ENCODE peak calls at places on chromosomes 3 and 15, in five cellular contexts. One of them, this sample, is unnamed. For H3K4me1, the result is how much of the 10 kb centered on the place peaks cover.

GRCh38 chr3:4821331-4821730 is 157.9 kb upstream of the BHLHE40 start:
- DNase-seq in heart right ventricle: no peak
- DNase-seq in PC-3: peak
- DNase-seq in body of pancreas: no peak
- DNase-seq in psoas muscle: no peak
- DNase-seq in this sample: no peak

GRCh38 chr3:27501759-27502158 is 17.6 kb upstream of the SLC4A7 start:
- DNase-seq in body of pancreas: no peak
- DNase-seq in PC-3: no peak
- DNase-seq in heart right ventricle: no peak
- DNase-seq in psoas muscle: no peak
- DNase-seq in this sample: no peak

GRCh38 chr3:61439116-61439459 is 122.3 kb upstream of the PTPRG start:
- DNase-seq in body of pancreas: no peak
- DNase-seq in heart right ventricle: no peak
- DNase-seq in PC-3: no peak
- DNase-seq in psoas muscle: no peak
- DNase-seq in this sample: no peak

GRCh38 chr3:195116393-195117185 is 154.4 kb downstream of the XXYLT1 start:
- DNase-seq in PC-3: no peak
- DNase-seq in psoas muscle: no peak
- DNase-seq in heart right ventricle: no peak
- DNase-seq in body of pancreas: no peak
- DNase-seq in this sample: no peak

GRCh38 chr15:33068007-33068441 is 126.5 kb downstream of the FMN1 start:
- DNase-seq in body of pancreas: peak
- DNase-seq in heart right ventricle: peak
- DNase-seq in psoas muscle: peak
- DNase-seq in PC-3: peak
- DNase-seq in this sample: peak

GRCh38 chr3:104646196-104646595 is 720.5 kb upstream of the ALCAM start:
- DNase-seq in PC-3: no peak
- DNase-seq in body of pancreas: no peak
- DNase-seq in heart right ventricle: no peak
- DNase-seq in psoas muscle: no peak
- DNase-seq in this sample: no peak

GRCh38 chr3:150408232-150409124 is at the start of gene TSC22D2:
- DNase-seq in PC-3: peak
- DNase-seq in heart right ventricle: peak
- DNase-seq in psoas muscle: peak
- DNase-seq in body of pancreas: peak
- DNase-seq in this sample: peak

GRCh38 chr15:92930776-92931175 is 30.7 kb downstream of the CHD2 start:
- DNase-seq in body of pancreas: no peak
- DNase-seq in heart right ventricle: no peak
- DNase-seq in psoas muscle: no peak
- DNase-seq in PC-3: peak
- DNase-seq in this sample: no peak

GRCh38 chr3:115469649-115470048 is 153.7 kb upstream of the GAP43 start:
- DNase-seq in psoas muscle: no peak
- DNase-seq in PC-3: no peak
- DNase-seq in body of pancreas: no peak
- DNase-seq in heart right ventricle: no peak
- DNase-seq in this sample: no peak

GRCh38 chr15:34799149-34799824 is 3.9 kb upstream of the ACTC1 start:
- DNase-seq in body of pancreas: peak
- DNase-seq in heart right ventricle: peak
- DNase-seq in psoas muscle: peak
- DNase-seq in PC-3: no peak
- DNase-seq in this sample: peak

GRCh38 chr15:35986072-35986666 is 440.2 kb upstream of the DPH6 start:
- DNase-seq in PC-3: no peak
- DNase-seq in heart right ventricle: peak
- DNase-seq in body of pancreas: peak
- DNase-seq in psoas muscle: peak
- DNase-seq in this sample: peak

GRCh38 chr3:159619341-159619885 is 369.2 kb upstream of the IL12A start:
- DNase-seq in PC-3: peak
- DNase-seq in body of pancreas: no peak
- DNase-seq in psoas muscle: no peak
- DNase-seq in heart right ventricle: no peak
- DNase-seq in this sample: no peak

GRCh38 chr15:52651868-52652267 is 27.3 kb downstream of the ATOSA start:
- DNase-seq in body of pancreas: peak
- DNase-seq in heart right ventricle: peak
- DNase-seq in psoas muscle: peak
- DNase-seq in PC-3: peak
- DNase-seq in this sample: peak

GRCh38 chr3:183975981-183976662 is 41.6 kb downstream of the ABCC5 start:
- DNase-seq in body of pancreas: no peak
- DNase-seq in psoas muscle: no peak
- DNase-seq in heart right ventricle: no peak
- DNase-seq in PC-3: peak
- DNase-seq in this sample: no peak

GRCh38 chr3:27574438-27574795 is 90.2 kb upstream of the SLC4A7 start:
- DNase-seq in PC-3: no peak
- DNase-seq in body of pancreas: no peak
- DNase-seq in psoas muscle: no peak
- DNase-seq in heart right ventricle: no peak
- DNase-seq in this sample: no peak

GRCh38 chr15:84731774-84732173 is 15.8 kb upstream of the SEC11A start:
- DNase-seq in PC-3: no peak
- DNase-seq in body of pancreas: no peak
- DNase-seq in heart right ventricle: no peak
- DNase-seq in psoas muscle: no peak
- DNase-seq in this sample: no peak

GRCh38 chr15:37516628-37517027 is 416.3 kb upstream of the MEIS2 start:
- DNase-seq in psoas muscle: no peak
- DNase-seq in body of pancreas: no peak
- DNase-seq in PC-3: no peak
- DNase-seq in heart right ventricle: no peak
- DNase-seq in this sample: no peak

GRCh38 chr3:68207327-68207726 is 552.9 kb upstream of the SUCLG2 start:
- DNase-seq in heart right ventricle: no peak
- DNase-seq in PC-3: no peak
- DNase-seq in body of pancreas: no peak
- DNase-seq in psoas muscle: no peak
- DNase-seq in this sample: no peak

GRCh38 chr3:23219117-23219516 is 16.0 kb downstream of the UBE2E2 start:
- DNase-seq in heart right ventricle: no peak
- DNase-seq in PC-3: peak
- DNase-seq in body of pancreas: no peak
- DNase-seq in psoas muscle: no peak
- DNase-seq in this sample: no peak

GRCh38 chr15:39300451-39301153 is 280.3 kb upstream of the THBS1 start:
- DNase-seq in heart right ventricle: no peak
- DNase-seq in body of pancreas: no peak
- DNase-seq in PC-3: peak
- DNase-seq in psoas muscle: no peak
- DNase-seq in this sample: no peak

GRCh38 chr15:64816452-64816851 is 9.0 kb downstream of the PIF1 start:
- DNase-seq in PC-3: no peak
- DNase-seq in psoas muscle: no peak
- DNase-seq in body of pancreas: peak
- DNase-seq in heart right ventricle: no peak
- DNase-seq in this sample: no peak

GRCh38 chr3:55203006-55203405 is 275.1 kb upstream of the LRTM1 start:
- DNase-seq in heart right ventricle: no peak
- DNase-seq in PC-3: peak
- DNase-seq in psoas muscle: no peak
- DNase-seq in body of pancreas: no peak
- DNase-seq in this sample: no peak

GRCh38 chr3:197372076-197372661 is 73.8 kb upstream of the DLG1 start:
- DNase-seq in heart right ventricle: no peak
- DNase-seq in body of pancreas: no peak
- DNase-seq in psoas muscle: no peak
- DNase-seq in PC-3: peak
- DNase-seq in this sample: no peak
- H3K4me1 ChIP-seq in heart right ventricle: under half
- H3K4me1 ChIP-seq in body of pancreas: under half
- H3K4me1 ChIP-seq in psoas muscle: under half
- H3K4me1 ChIP-seq in PC-3: half or more
- H3K4me1 ChIP-seq in this sample: under half

GRCh38 chr3:99900248-99900647 is 82.6 kb downstream of the CMSS1 start:
- DNase-seq in psoas muscle: no peak
- DNase-seq in PC-3: no peak
- DNase-seq in body of pancreas: no peak
- DNase-seq in heart right ventricle: no peak
- DNase-seq in this sample: no peak

GRCh38 chr3:99899603-99900002 is 81.9 kb downstream of the CMSS1 start:
- DNase-seq in PC-3: no peak
- DNase-seq in heart right ventricle: no peak
- DNase-seq in body of pancreas: no peak
- DNase-seq in psoas muscle: no peak
- DNase-seq in this sample: no peak

GRCh38 chr3:99902091-99902490 is 84.4 kb downstream of the CMSS1 start:
- DNase-seq in PC-3: peak
- DNase-seq in psoas muscle: no peak
- DNase-seq in heart right ventricle: no peak
- DNase-seq in body of pancreas: no peak
- DNase-seq in this sample: no peak

GRCh38 chr3:99903844-99904243 is 86.2 kb downstream of the CMSS1 start:
- DNase-seq in body of pancreas: no peak
- DNase-seq in PC-3: peak
- DNase-seq in heart right ventricle: no peak
- DNase-seq in psoas muscle: no peak
- DNase-seq in this sample: no peak

GRCh38 chr3:99901200-99901926 is 83.7 kb downstream of the CMSS1 start:
- DNase-seq in heart right ventricle: no peak
- DNase-seq in psoas muscle: no peak
- DNase-seq in body of pancreas: no peak
- DNase-seq in PC-3: peak
- DNase-seq in this sample: no peak
- H3K27ac ChIP-seq in heart right ventricle: peak
- H3K27ac ChIP-seq in psoas muscle: peak
- H3K27ac ChIP-seq in body of pancreas: no peak
- H3K27ac ChIP-seq in PC-3: peak
- H3K27ac ChIP-seq in this sample: no peak

GRCh38 chr3:12444582-12445468 is 39.5 kb upstream of the TSEN2 start:
- DNase-seq in PC-3: peak
- DNase-seq in body of pancreas: no peak
- DNase-seq in heart right ventricle: no peak
- DNase-seq in psoas muscle: no peak
- DNase-seq in this sample: peak
- H3K4me3 ChIP-seq in PC-3: peak
- H3K4me3 ChIP-seq in body of pancreas: no peak
- H3K4me3 ChIP-seq in heart right ventricle: no peak
- H3K4me3 ChIP-seq in psoas muscle: no peak
- H3K4me3 ChIP-seq in this sample: no peak

DNA sequence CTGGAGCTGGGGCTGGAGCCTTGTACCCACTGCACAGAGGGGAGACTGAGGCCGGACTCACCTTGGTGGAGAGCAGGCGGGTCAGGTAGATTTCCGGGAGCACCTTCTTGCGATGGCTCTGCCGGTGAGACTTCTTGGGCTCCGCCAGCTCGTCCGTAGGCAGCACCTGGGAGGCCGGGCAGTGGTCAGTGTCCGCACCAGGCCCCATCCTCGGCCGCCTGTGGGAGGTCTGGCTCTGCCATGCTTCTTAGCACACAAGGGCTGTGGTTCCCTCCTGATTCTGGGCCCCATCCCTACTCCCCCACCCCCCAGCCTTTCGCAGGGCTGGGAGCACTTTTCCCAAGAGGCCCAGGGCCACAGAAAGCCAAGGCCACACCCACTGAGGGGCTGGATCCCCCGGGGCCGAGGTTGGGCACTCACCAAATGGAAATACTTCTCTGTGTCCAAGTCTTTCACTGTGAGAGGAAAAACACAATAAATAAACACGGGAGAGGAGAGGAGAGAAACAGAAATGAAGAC is 17.4 kb downstream of the H1-8 start:
- DNase-seq in PC-3: no peak
- DNase-seq in psoas muscle: peak
- DNase-seq in body of pancreas: no peak
- DNase-seq in heart right ventricle: peak
- DNase-seq in this sample: peak
- H3K4me1 ChIP-seq in PC-3: under half
- H3K4me1 ChIP-seq in psoas muscle: under half
- H3K4me1 ChIP-seq in body of pancreas: under half
- H3K4me1 ChIP-seq in heart right ventricle: half or more
- H3K4me1 ChIP-seq in this sample: under half

DNA sequence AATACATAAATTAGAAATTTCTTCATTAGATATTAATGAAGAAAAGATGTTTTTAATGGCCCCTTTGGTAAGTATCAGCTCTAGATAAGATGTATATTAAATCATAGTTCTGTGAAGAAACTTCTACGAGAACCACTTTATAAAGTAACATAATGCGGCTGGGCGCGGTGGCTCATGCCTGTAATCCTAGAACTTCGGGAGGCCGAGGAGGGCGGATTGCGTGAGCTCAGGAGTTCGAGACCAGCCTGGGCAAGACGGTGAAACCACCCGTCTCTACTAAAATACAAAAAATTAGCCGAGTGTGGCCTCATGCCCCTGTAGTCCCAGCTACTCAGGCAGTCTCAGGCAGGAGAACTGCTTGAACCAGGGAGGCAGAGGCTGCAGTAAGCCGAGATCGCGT is 2.5 kb downstream of the KPNA1 start:
- DNase-seq in body of pancreas: no peak
- DNase-seq in heart right ventricle: no peak
- DNase-seq in PC-3: no peak
- DNase-seq in psoas muscle: no peak
- DNase-seq in this sample: no peak
- H3K27ac ChIP-seq in body of pancreas: no peak
- H3K27ac ChIP-seq in heart right ventricle: no peak
- H3K27ac ChIP-seq in PC-3: no peak
- H3K27ac ChIP-seq in psoas muscle: peak
- H3K27ac ChIP-seq in this sample: no peak

DNA sequence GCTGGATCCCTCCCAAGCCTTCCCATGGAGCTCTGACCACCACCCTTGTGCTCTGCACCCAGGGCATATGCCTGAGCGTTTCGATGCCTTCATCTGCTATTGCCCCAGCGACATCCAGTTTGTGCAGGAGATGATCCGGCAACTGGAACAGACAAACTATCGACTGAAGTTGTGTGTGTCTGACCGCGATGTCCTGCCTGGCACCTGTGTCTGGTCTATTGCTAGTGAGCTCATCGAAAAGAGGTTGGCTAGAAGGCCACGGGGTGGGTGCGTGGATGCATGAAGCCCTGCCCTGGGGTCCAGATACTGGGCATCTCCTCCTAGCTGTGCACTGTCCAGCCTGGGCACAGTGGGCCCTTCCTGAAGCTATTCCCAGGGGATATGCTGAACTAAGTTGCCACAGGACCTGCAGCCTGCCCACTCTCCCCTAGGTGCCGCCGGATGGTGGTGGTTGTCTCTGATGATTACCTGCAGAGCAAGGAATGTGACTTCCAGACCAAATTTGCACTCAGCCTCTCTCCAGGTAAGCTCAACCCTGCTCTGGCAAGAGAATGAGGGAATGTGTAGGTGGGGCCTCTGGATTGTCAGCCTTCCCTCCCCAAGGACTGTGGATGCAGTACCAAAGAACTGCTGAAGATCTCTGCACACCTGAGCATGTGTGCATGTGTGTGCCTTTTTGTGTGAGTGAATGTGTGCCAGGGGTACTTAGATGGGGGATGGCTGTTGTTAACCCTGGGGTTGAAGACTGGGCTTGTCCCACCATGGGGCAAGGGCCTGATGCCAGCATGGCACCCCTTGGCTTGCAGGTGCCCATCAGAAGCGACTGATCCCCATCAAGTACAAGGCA is 2.1 kb downstream of the MYD88 start:
- DNase-seq in psoas muscle: no peak
- DNase-seq in PC-3: peak
- DNase-seq in heart right ventricle: no peak
- DNase-seq in body of pancreas: no peak
- DNase-seq in this sample: no peak
- H3K4me3 ChIP-seq in psoas muscle: peak
- H3K4me3 ChIP-seq in PC-3: no peak
- H3K4me3 ChIP-seq in heart right ventricle: no peak
- H3K4me3 ChIP-seq in body of pancreas: no peak
- H3K4me3 ChIP-seq in this sample: no peak

GRCh38 chr15:56838085-56838484 is 80.4 kb upstream of the TCF12 start:
- DNase-seq in psoas muscle: no peak
- DNase-seq in heart right ventricle: no peak
- DNase-seq in PC-3: no peak
- DNase-seq in body of pancreas: no peak
- DNase-seq in this sample: no peak
- H3K4me1 ChIP-seq in psoas muscle: under half
- H3K4me1 ChIP-seq in heart right ventricle: under half
- H3K4me1 ChIP-seq in PC-3: under half
- H3K4me1 ChIP-seq in body of pancreas: under half
- H3K4me1 ChIP-seq in this sample: under half